ENCODE peak calls at places on chromosomes 6 and 20, in eight cellular contexts. T is ovary; O is effector memory CD8-positive, alpha-beta T cell; Q is IMR-90; A is uterus; S is activated effector memory CD4-positive, alpha-beta T cell treated with Interleukin-2 at 50 U/mL for 16 hours; B is CD8-positive, alpha-beta memory T cell; R is nucleus accumbens. H is an unnamed sample.
A peak's percentile ranks its signal among the peaks of the same experiment; 100 is the strongest.

GRCh38 chr6:145227593-145227992 is 507.7 kb downstream of the EPM2A start:
- DNase-seq in T (no peak), O (no peak), Q (no peak), A (no peak), S (no peak), B (no peak), R (no peak), H (no peak)

GRCh38 chr6:66568271-66568670 is 861.2 kb upstream of the EYS start:
- DNase-seq in T (no peak), O (no peak), Q (no peak), A (no peak), S (no peak), B (no peak), R (no peak), H (no peak)

GRCh38 chr6:131101911-131102680 is 33.2 kb upstream of the AKAP7 start:
- DNase-seq in T (no peak), O (no peak), Q (peak; percentile 68), A (no peak), S (no peak), B (no peak), R (no peak), H (no peak)

GRCh38 chr6:119116712-119117281 is 38.3 kb upstream of the FAM184A start:
- DNase-seq in T (no peak), O (no peak), Q (no peak), A (no peak), S (no peak), B (no peak), R (no peak), H (no peak)

GRCh38 chr20:45343445-45343866 is 4.8 kb downstream of the SDC4 start:
- DNase-seq in T (no peak), O (no peak), Q (no peak), A (no peak), S (no peak), B (no peak), R (no peak), H (no peak)

GRCh38 chr6:53070808-53071207 is 5.6 kb downstream of the FBXO9 start:
- DNase-seq in T (no peak), O (no peak), Q (no peak), A (no peak), S (no peak), B (no peak), R (no peak), H (no peak)

GRCh38 chr20:63141531-63141930 is 74.4 kb downstream of the YTHDF1 start:
- DNase-seq in T (no peak), O (no peak), Q (no peak), A (no peak), S (no peak), B (no peak), R (no peak), H (no peak)

GRCh38 chr6:105120570-105120969 is 59.2 kb downstream of the POPDC3 start:
- DNase-seq in T (no peak), O (no peak), Q (peak; percentile 5), A (no peak), S (no peak), B (no peak), R (no peak), H (no peak)

GRCh38 chr20:32034581-32035397 is 17.3 kb upstream of the HCK start:
- DNase-seq in T (no peak), O (no peak), Q (no peak), A (no peak), S (no peak), B (no peak), R (no peak), H (peak; percentile 28)

GRCh38 chr20:32465092-32465900 is 107.2 kb downstream of the ASXL1 start:
- DNase-seq in T (no peak), O (no peak), Q (peak; percentile 92), A (peak; percentile 63), S (no peak), B (no peak), R (no peak), H (no peak)

GRCh38 chr6:91193446-91193845 is 606.6 kb upstream of the MAP3K7 start:
- DNase-seq in T (no peak), O (no peak), Q (no peak), A (no peak), S (no peak), B (no peak), R (no peak), H (no peak)

GRCh38 chr6:165937564-165938358 is 229.9 kb downstream of the TBXT start:
- DNase-seq in T (no peak), O (no peak), Q (no peak), A (no peak), S (no peak), B (no peak), R (no peak), H (no peak)

GRCh38 chr20:37243937-37244571 is 17.6 kb downstream of the GHRH start:
- DNase-seq in T (no peak), O (no peak), Q (no peak), A (no peak), S (no peak), B (no peak), R (no peak), H (no peak)

GRCh38 chr6:43203029-43203717 is 21.2 kb downstream of the CUL9 start:
- DNase-seq in T (no peak), O (no peak), Q (no peak), A (no peak), S (no peak), B (no peak), R (no peak), H (no peak)

GRCh38 chr6:140256213-140256612 is 881.8 kb upstream of the CITED2 start:
- DNase-seq in T (no peak), O (no peak), Q (peak; percentile 3), A (no peak), S (no peak), B (no peak), R (no peak), H (no peak)

GRCh38 chr20:52379723-52380336 is 188.3 kb upstream of the ZFP64 start:
- DNase-seq in T (peak; percentile 16), O (peak; percentile 21), Q (peak; percentile 17), A (peak; percentile 27), S (no peak), B (no peak), R (peak; percentile 0), H (peak; percentile 27)

GRCh38 chr6:32152414-32153251 is 894 bp upstream of the PRRT1 start:
- DNase-seq in T (peak; percentile 56), O (no peak), Q (peak; percentile 41), A (no peak), S (no peak), B (no peak), R (no peak), H (no peak)

GRCh38 chr20:52098186-52098585 is 93.4 kb downstream of the ZFP64 start:
- DNase-seq in T (no peak), O (no peak), Q (no peak), A (no peak), S (no peak), B (no peak), R (no peak), H (no peak)

GRCh38 chr20:4156411-4156810 is 141.1 kb upstream of the RNF24 start:
- DNase-seq in T (peak; percentile 7), O (no peak), Q (no peak), A (no peak), S (no peak), B (no peak), R (no peak), H (no peak)

GRCh38 chr6:43887340-43887858 is 117.4 kb downstream of the VEGFA start:
- DNase-seq in T (no peak), O (no peak), Q (no peak), A (no peak), S (no peak), B (no peak), R (no peak), H (no peak)

GRCh38 chr6:158962371-158962770 is 37.6 kb downstream of the RSPH3 start:
- DNase-seq in T (no peak), O (no peak), Q (no peak), A (no peak), S (no peak), B (no peak), R (no peak), H (no peak)

GRCh38 chr6:24985313-24985712 is 49.6 kb upstream of the RIPOR2 start:
- DNase-seq in T (no peak), O (no peak), Q (no peak), A (no peak), S (no peak), B (no peak), R (no peak), H (no peak)

GRCh38 chr6:29757282-29757681 is 34.0 kb downstream of the HLA-F start:
- DNase-seq in T (no peak), O (no peak), Q (no peak), A (no peak), S (no peak), B (no peak), R (no peak), H (no peak)

GRCh38 chr20:42742926-42743325 is 446.8 kb downstream of the PTPRT start:
- DNase-seq in T (no peak), O (no peak), Q (no peak), A (no peak), S (no peak), B (no peak), R (no peak), H (no peak)

GRCh38 chr20:43853174-43853803 is 61.4 kb upstream of the TOX2 start:
- DNase-seq in T (no peak), O (no peak), Q (peak; percentile 61), A (no peak), S (no peak), B (no peak), R (no peak), H (no peak)

GRCh38 chr6:97195117-97195516 is 87.9 kb downstream of the MMS22L start:
- DNase-seq in T (no peak), O (no peak), Q (peak; percentile 24), A (no peak), S (no peak), B (no peak), R (no peak), H (no peak)

GRCh38 chr6:17086469-17086868 is 15.4 kb upstream of the STMND1 start:
- DNase-seq in T (no peak), O (peak; percentile 15), Q (peak; percentile 83), A (peak; percentile 35), S (no peak), B (no peak), R (no peak), H (peak; percentile 25)

H was measured in tibial artery.